ENCODE peak calls at places on chromosome 19, in nine cellular contexts. C, A, F, Q, B, I, Y, R and O are unnamed samples.

GRCh38 chr19:29535432-29535831 is 9.6 kb downstream of the VSTM2B start:
- DNase-seq in B (no peak), Q (no peak), Y (no peak), A (no peak), I (no peak), C (no peak), F (no peak), R (no peak), O (no peak)

GRCh38 chr19:50777830-50778303 is 7.6 kb downstream of the GPR32 start:
- DNase-seq in F (no peak), Q (no peak), R (no peak), Y (no peak), C (no peak), I (peak; percentile 42), A (no peak), B (no peak), O (no peak)

GRCh38 chr19:927044-927706 is 1.3 kb downstream of the ARID3A start:
- DNase-seq in B (peak; percentile 62), Q (no peak), R (no peak), A (peak; percentile 64), I (peak; percentile 71), F (no peak), Y (peak; percentile 94), C (no peak), O (no peak)

GRCh38 chr19:9849786-9850185 is 14.7 kb downstream of the PIN1 start:
- DNase-seq in C (no peak), I (no peak), R (no peak), Q (no peak), F (no peak), Y (no peak), B (no peak), A (no peak), O (no peak)

GRCh38 chr19:39679791-39680168 is 24.1 kb downstream of the LGALS16 start:
- DNase-seq in F (no peak), C (no peak), R (no peak), A (no peak), I (no peak), Y (no peak), B (no peak), Q (no peak), O (no peak)

GRCh38 chr19:6794817-6795431 is 22.4 kb downstream of the VAV1 start:
- DNase-seq in F (no peak), R (no peak), A (no peak), I (no peak), Y (no peak), Q (no peak), B (no peak), C (no peak), O (no peak)

GRCh38 chr19:24159707-24160106 is 72.7 kb downstream of the ZNF254 start:
- DNase-seq in R (no peak), Q (no peak), A (no peak), C (no peak), I (peak; percentile 4), F (no peak), Y (no peak), B (no peak), O (peak; percentile 13)

GRCh38 chr19:2574478-2574931 is 98.6 kb downstream of the GADD45B start:
- DNase-seq in I (no peak), Q (no peak), R (no peak), B (no peak), C (no peak), A (no peak), Y (no peak), F (no peak), O (no peak)

GRCh38 chr19:47210689-47211316 is 20.2 kb downstream of the BBC3 start:
- DNase-seq in A (peak; percentile 65), I (peak; percentile 87), F (peak; percentile 70), R (peak; percentile 73), B (peak; percentile 86), Q (peak; percentile 77), Y (peak; percentile 77), C (peak; percentile 73), O (no peak)

GRCh38 chr19:48878219-48879024 is 6.2 kb downstream of the PPP1R15A start:
- DNase-seq in A (no peak), Q (no peak), I (peak; percentile 97), F (no peak), C (no peak), Y (no peak), B (no peak), R (peak; percentile 24), O (no peak)

GRCh38 chr19:18291590-18292459 is 10.4 kb upstream of the JUND start:
- DNase-seq in F (peak; percentile 91), Y (peak; percentile 98), C (no peak), I (peak; percentile 93), Q (peak; percentile 65), R (peak; percentile 78), B (peak; percentile 90), A (peak; percentile 86), O (no peak)

GRCh38 chr19:23522431-23522830 is 127.2 kb upstream of the ZNF91 start:
- DNase-seq in F (no peak), B (no peak), Y (no peak), A (no peak), C (no peak), Q (no peak), R (no peak), I (no peak), O (no peak)

GRCh38 chr19:18418034-18418724 is 1.0 kb upstream of the SSBP4 start:
- DNase-seq in B (no peak), R (no peak), Q (no peak), F (no peak), Y (peak; percentile 85), C (no peak), I (no peak), A (no peak), O (no peak)

GRCh38 chr19:13277104-13277809 is 127.0 kb downstream of the IER2 start:
- DNase-seq in F (no peak), B (peak; percentile 58), I (peak; percentile 82), Q (peak; percentile 47), R (peak; percentile 53), C (peak; percentile 64), A (peak; percentile 31), Y (peak; percentile 81), O (peak; percentile 70)

GRCh38 chr19:50695251-50696064 is 24.1 kb downstream of the SHANK1 start:
- DNase-seq in Q (no peak), R (no peak), B (no peak), Y (no peak), A (no peak), I (peak; percentile 21), F (no peak), C (no peak), O (no peak)

GRCh38 chr19:5718032-5718578 is 1.8 kb downstream of the LONP1 start:
- DNase-seq in I (peak; percentile 30), Q (no peak), C (no peak), F (no peak), B (no peak), A (no peak), Y (no peak), R (no peak), O (no peak)
- H3K27ac ChIP-seq in I (peak overlapping the region; percentile 93), Q (peak overlapping the region; percentile 97), C (peak overlapping the region; percentile 96), F (no peak overlapping the region), B (peak overlapping the region; percentile 96), A (peak overlapping the region; percentile 100), Y (peak overlapping the region; percentile 94), R (peak overlapping the region; percentile 91), O (no peak overlapping the region)

DNA sequence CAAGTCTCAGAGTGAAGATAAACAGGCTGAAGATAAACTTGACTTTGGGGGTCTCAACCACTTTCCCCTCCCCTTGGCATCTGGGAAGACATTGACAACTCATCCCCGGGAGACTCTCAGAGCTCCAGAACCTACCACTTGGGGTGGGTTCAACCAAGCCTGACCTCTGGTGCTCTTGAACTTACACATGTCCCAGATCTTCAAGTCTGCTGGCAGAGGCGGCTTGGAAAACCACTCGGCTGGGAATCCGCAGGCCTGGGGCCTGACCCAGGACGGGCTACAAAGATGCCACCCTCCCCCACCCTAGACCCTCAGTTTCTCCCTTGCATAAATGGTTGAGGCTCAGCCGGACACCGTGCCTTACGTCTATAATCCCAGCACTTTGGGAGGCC is 512 bp downstream of the LRRC8E start:
- DNase-seq in F (no peak), C (no peak), Y (no peak), Q (no peak), I (no peak), B (peak; percentile 8), A (no peak), R (no peak), O (no peak)
- H3K4me3 ChIP-seq in F (peak overlapping the region; percentile 79), C (peak overlapping the region; percentile 46), Y (peak overlapping the region; percentile 13), Q (peak overlapping the region; percentile 71), I (peak overlapping the region; percentile 26), B (peak overlapping the region; percentile 48), A (peak overlapping the region; percentile 65), R (no peak overlapping the region), O (peak overlapping the region; percentile 74)

GRCh38 chr19:37980419-37980975 is 73.5 kb downstream of the SIPA1L3 start:
- DNase-seq in C (no peak), A (no peak), Y (peak; percentile 69), R (no peak), B (no peak), F (no peak), I (no peak), Q (no peak), O (no peak)
- H3K4me1 ChIP-seq in C (peaks cover 3% of the 10 kb centered on the region), A (peaks cover 8% of the 10 kb centered on the region), Y (peaks cover 29% of the 10 kb centered on the region), R (no peaks in the 10 kb centered on the region), B (peaks cover 42% of the 10 kb centered on the region), F (peaks cover 15% of the 10 kb centered on the region), I (no peaks in the 10 kb centered on the region), Q (peaks cover 13% of the 10 kb centered on the region), O (peaks cover 2% of the 10 kb centered on the region)

GRCh38 chr19:35509018-35509652 is 4.3 kb downstream of the DMKN start:
- DNase-seq in Y (peak; percentile 80), Q (no peak), B (peak; percentile 71), A (no peak), R (peak; percentile 14), F (peak; percentile 68), C (no peak), I (no peak), O (no peak)

GRCh38 chr19:35508129-35508528 is 5.3 kb downstream of the DMKN start:
- DNase-seq in R (no peak), C (no peak), F (no peak), A (no peak), I (no peak), Y (no peak), B (no peak), Q (no peak), O (no peak)

GRCh38 chr19:35511337-35511736 is 2.1 kb downstream of the DMKN start:
- DNase-seq in C (no peak), Q (no peak), R (no peak), Y (no peak), A (no peak), B (no peak), I (no peak), F (no peak), O (no peak)

GRCh38 chr19:35510626-35510964 is 2.9 kb downstream of the DMKN start:
- DNase-seq in B (no peak), Y (no peak), C (no peak), R (no peak), I (no peak), F (no peak), Q (no peak), A (no peak), O (no peak)

DNA sequence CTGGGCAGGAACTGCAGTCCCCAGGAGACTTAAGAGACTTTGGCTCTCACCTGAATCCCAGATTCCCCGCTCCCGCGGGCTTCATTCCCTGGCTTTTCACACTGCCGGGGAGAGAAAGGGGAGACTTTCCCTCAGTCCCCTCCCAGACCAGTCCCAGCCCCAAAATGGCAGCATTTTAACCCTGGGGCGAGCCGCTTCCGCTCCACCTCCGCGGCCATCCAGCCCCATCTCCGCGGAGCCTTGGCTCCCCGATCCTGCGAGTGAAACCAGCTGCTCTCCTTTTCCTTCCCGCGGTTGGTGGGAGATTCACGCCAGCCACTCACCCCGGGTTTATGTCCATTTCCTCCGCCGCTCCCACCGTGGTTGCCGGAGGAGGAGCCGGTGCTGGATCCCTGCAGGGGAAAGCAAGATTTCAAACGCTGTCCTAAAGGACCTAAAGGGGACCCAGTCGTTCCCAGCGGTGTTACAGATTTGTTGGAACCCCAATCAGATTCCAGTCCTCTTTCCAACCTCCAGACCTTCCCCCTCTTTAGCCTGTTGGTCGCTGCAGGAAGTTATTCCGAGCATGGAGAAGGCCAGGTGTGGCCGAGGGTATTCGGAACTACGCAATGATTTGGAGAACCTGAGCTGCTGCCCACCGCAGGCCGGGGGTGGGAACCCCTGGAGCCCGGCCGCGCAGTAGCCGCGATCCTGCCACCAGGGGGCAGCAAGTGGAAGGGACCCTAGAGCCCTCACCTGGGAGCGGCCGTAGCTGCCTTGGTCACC is 3.4 kb downstream of the DMKN start:
- DNase-seq in C (peak; percentile 42), I (peak; percentile 61), B (peak; percentile 86), A (peak; percentile 71), Y (peak; percentile 93), Q (peak; percentile 99), R (peak; percentile 64), F (peak; percentile 83), O (peak; percentile 88)
- H3K27ac ChIP-seq in C (peak overlapping the region; percentile 40), I (peak overlapping the region; percentile 82), B (peak overlapping the region; percentile 38), A (no peak overlapping the region), Y (peak overlapping the region; percentile 35), Q (peak overlapping the region; percentile 57), R (no peak overlapping the region), F (peak overlapping the region; percentile 87), O (no peak overlapping the region)